ENCODE peak calls at places on chromosomes 16 and 17, in five cellular contexts. N is NCI-H748 treated with DMSO at 0.1 percent for 48 hours; W is ovary; X is NCI-H345; A is central memory CD4-positive, alpha-beta T cell. H is an unnamed sample.

GRCh38 chr16:82641336-82641984 is 14.7 kb downstream of the CDH13 start:
- DNase-seq in N (no peak), W (no peak), X (no peak), A (peak; percentile 15), H (no peak)

GRCh38 chr17:80443916-80444708 is 29.1 kb downstream of the ENDOV start:
- DNase-seq in N (no peak), W (no peak), X (peak; percentile 63), A (no peak), H (peak; percentile 56)

GRCh38 chr17:32265896-32266388 is 310 bp downstream of the RHBDL3 start:
- DNase-seq in N (no peak), W (peak; percentile 39), X (no peak), A (no peak), H (no peak)

GRCh38 chr17:39738568-39738901 is 797 bp downstream of the GRB7 start:
- DNase-seq in N (peak; percentile 43), W (no peak), X (peak; percentile 66), A (peak; percentile 66), H (no peak)

GRCh38 chr16:64278196-64278595 is 843.7 kb downstream of the CDH11 start:
- DNase-seq in N (no peak), W (no peak), X (no peak), A (no peak), H (no peak)

GRCh38 chr17:47304191-47304590 is 19.6 kb upstream of the EFCAB13 start:
- DNase-seq in N (no peak), W (no peak), X (no peak), A (no peak), H (no peak)

GRCh38 chr16:89450537-89450936 is 39.8 kb downstream of the ANKRD11 start:
- DNase-seq in N (no peak), W (no peak), X (no peak), A (no peak), H (no peak)

GRCh38 chr16:6611535-6611934 is 721.1 kb upstream of the RBFOX1 start:
- DNase-seq in N (no peak), W (no peak), X (no peak), A (no peak), H (no peak)

GRCh38 chr17:68456529-68457167 is 648 bp downstream of the WIPI1 start:
- DNase-seq in N (peak; percentile 55), W (peak; percentile 81), X (peak; percentile 20), A (no peak), H (no peak)

GRCh38 chr17:33701910-33702309 is 408.8 kb upstream of the ASIC2 start:
- DNase-seq in N (no peak), W (no peak), X (no peak), A (no peak), H (no peak)

GRCh38 chr16:83100679-83101078 is 473.9 kb downstream of the CDH13 start:
- DNase-seq in N (no peak), W (no peak), X (no peak), A (no peak), H (no peak)

GRCh38 chr17:7750321-7750821 is 32.8 kb downstream of the DNAH2 start:
- DNase-seq in N (no peak), W (no peak), X (no peak), A (no peak), H (no peak)

GRCh38 chr17:57995076-57995956 is 7.3 kb upstream of the VEZF1 start:
- DNase-seq in N (peak; percentile 67), W (peak; percentile 58), X (peak; percentile 78), A (peak; percentile 51), H (peak; percentile 68)

GRCh38 chr17:45073414-45074070 is 12.4 kb downstream of the NMT1 start:
- DNase-seq in N (no peak), W (no peak), X (no peak), A (no peak), H (no peak)